ENCODE peak calls at places on chromosomes 16 and 17, in seven cellular contexts. One of them, this sample, is unnamed.

GRCh38 chr17:49992191-49992932 is 2.7 kb downstream of the DLX3 start:
- DNase-seq in AG10803: no peak
- DNase-seq in GM10248: no peak
- DNase-seq in heart right ventricle: no peak
- DNase-seq in left lung: no peak
- DNase-seq in MCF 10A: no peak
- DNase-seq in colonic mucosa: no peak
- DNase-seq in this sample: no peak

GRCh38 chr16:12271006-12271405 is 294.5 kb downstream of the SNX29 start:
- DNase-seq in AG10803: peak
- DNase-seq in GM10248: no peak
- DNase-seq in heart right ventricle: no peak
- DNase-seq in left lung: no peak
- DNase-seq in MCF 10A: peak
- DNase-seq in colonic mucosa: no peak
- DNase-seq in this sample: peak

GRCh38 chr16:78628526-78628925 is 529.1 kb downstream of the WWOX start:
- DNase-seq in AG10803: no peak
- DNase-seq in GM10248: no peak
- DNase-seq in heart right ventricle: no peak
- DNase-seq in left lung: no peak
- DNase-seq in MCF 10A: no peak
- DNase-seq in colonic mucosa: no peak
- DNase-seq in this sample: no peak

GRCh38 chr17:35460354-35460851 is 11.8 kb upstream of the SLFN13 start:
- DNase-seq in AG10803: no peak
- DNase-seq in GM10248: peak
- DNase-seq in heart right ventricle: peak
- DNase-seq in left lung: peak
- DNase-seq in MCF 10A: no peak
- DNase-seq in colonic mucosa: peak
- DNase-seq in this sample: peak

GRCh38 chr17:73271078-73271477 is 9.4 kb upstream of the CPSF4L start:
- DNase-seq in AG10803: no peak
- DNase-seq in GM10248: peak
- DNase-seq in heart right ventricle: no peak
- DNase-seq in left lung: no peak
- DNase-seq in MCF 10A: peak
- DNase-seq in colonic mucosa: no peak
- DNase-seq in this sample: no peak

GRCh38 chr16:51886456-51886855 is 660.5 kb downstream of the TOX3 start:
- DNase-seq in AG10803: no peak
- DNase-seq in GM10248: no peak
- DNase-seq in heart right ventricle: no peak
- DNase-seq in left lung: no peak
- DNase-seq in MCF 10A: no peak
- DNase-seq in colonic mucosa: no peak
- DNase-seq in this sample: no peak

GRCh38 chr17:83194761-83195329 is 115.4 kb downstream of the METRNL start:
- DNase-seq in AG10803: peak
- DNase-seq in GM10248: no peak
- DNase-seq in heart right ventricle: peak
- DNase-seq in left lung: peak
- DNase-seq in MCF 10A: peak
- DNase-seq in colonic mucosa: no peak
- DNase-seq in this sample: no peak

GRCh38 chr16:85061566-85061965 is 34.0 kb downstream of the KIAA0513 start:
- DNase-seq in AG10803: no peak
- DNase-seq in GM10248: no peak
- DNase-seq in heart right ventricle: no peak
- DNase-seq in left lung: peak
- DNase-seq in MCF 10A: no peak
- DNase-seq in colonic mucosa: no peak
- DNase-seq in this sample: no peak

GRCh38 chr17:82356845-82357355 is 2.1 kb upstream of the TEX19 start:
- DNase-seq in AG10803: no peak
- DNase-seq in GM10248: no peak
- DNase-seq in heart right ventricle: no peak
- DNase-seq in left lung: no peak
- DNase-seq in MCF 10A: no peak
- DNase-seq in colonic mucosa: no peak
- DNase-seq in this sample: no peak

GRCh38 chr17:61251939-61252865 is 147.4 kb upstream of the TBX2 start:
- DNase-seq in AG10803: peak
- DNase-seq in GM10248: no peak
- DNase-seq in heart right ventricle: peak
- DNase-seq in left lung: peak
- DNase-seq in MCF 10A: peak
- DNase-seq in colonic mucosa: peak
- DNase-seq in this sample: no peak

GRCh38 chr17:72182256-72182890 is 61.6 kb downstream of the SOX9 start:
- DNase-seq in AG10803: no peak
- DNase-seq in GM10248: no peak
- DNase-seq in heart right ventricle: no peak
- DNase-seq in left lung: no peak
- DNase-seq in MCF 10A: no peak
- DNase-seq in colonic mucosa: peak
- DNase-seq in this sample: peak

GRCh38 chr16:64356267-64356666 is 765.6 kb downstream of the CDH11 start:
- DNase-seq in AG10803: peak
- DNase-seq in GM10248: no peak
- DNase-seq in heart right ventricle: no peak
- DNase-seq in left lung: no peak
- DNase-seq in MCF 10A: peak
- DNase-seq in colonic mucosa: no peak
- DNase-seq in this sample: peak

GRCh38 chr16:3456374-3456773 is 12.9 kb downstream of the NAA60 start:
- DNase-seq in AG10803: peak
- DNase-seq in GM10248: no peak
- DNase-seq in heart right ventricle: no peak
- DNase-seq in left lung: no peak
- DNase-seq in MCF 10A: peak
- DNase-seq in colonic mucosa: no peak
- DNase-seq in this sample: no peak

GRCh38 chr17:44334315-44335181 is 9.9 kb upstream of the SLC25A39 start:
- DNase-seq in AG10803: no peak
- DNase-seq in GM10248: no peak
- DNase-seq in heart right ventricle: no peak
- DNase-seq in left lung: no peak
- DNase-seq in MCF 10A: no peak
- DNase-seq in colonic mucosa: no peak
- DNase-seq in this sample: no peak

GRCh38 chr16:35908942-35909341 is 2449.5 kb downstream of the TP53TG3F start:
- DNase-seq in AG10803: no peak
- DNase-seq in GM10248: no peak
- DNase-seq in heart right ventricle: no peak
- DNase-seq in left lung: no peak
- DNase-seq in MCF 10A: no peak
- DNase-seq in colonic mucosa: no peak
- DNase-seq in this sample: no peak

GRCh38 chr16:89619880-89620279 is 6.4 kb downstream of the DPEP1 start:
- DNase-seq in AG10803: peak
- DNase-seq in GM10248: no peak
- DNase-seq in heart right ventricle: no peak
- DNase-seq in left lung: no peak
- DNase-seq in MCF 10A: no peak
- DNase-seq in colonic mucosa: no peak
- DNase-seq in this sample: no peak

GRCh38 chr17:67260051-67260987 is 15.3 kb upstream of the HELZ start:
- DNase-seq in AG10803: peak
- DNase-seq in GM10248: no peak
- DNase-seq in heart right ventricle: no peak
- DNase-seq in left lung: peak
- DNase-seq in MCF 10A: peak
- DNase-seq in colonic mucosa: peak
- DNase-seq in this sample: peak

GRCh38 chr17:18961634-18962493 is 9.9 kb downstream of the SLC5A10 start:
- DNase-seq in AG10803: peak
- DNase-seq in GM10248: peak
- DNase-seq in heart right ventricle: no peak
- DNase-seq in left lung: no peak
- DNase-seq in MCF 10A: no peak
- DNase-seq in colonic mucosa: no peak
- DNase-seq in this sample: no peak

GRCh38 chr16:4892356-4893102 is 44.4 kb downstream of the PPL start:
- DNase-seq in AG10803: peak
- DNase-seq in GM10248: no peak
- DNase-seq in heart right ventricle: peak
- DNase-seq in left lung: no peak
- DNase-seq in MCF 10A: no peak
- DNase-seq in colonic mucosa: no peak
- DNase-seq in this sample: no peak

GRCh38 chr16:21264226-21265036 is 13.7 kb downstream of the CRYM start:
- DNase-seq in AG10803: peak
- DNase-seq in GM10248: peak
- DNase-seq in heart right ventricle: peak
- DNase-seq in left lung: no peak
- DNase-seq in MCF 10A: no peak
- DNase-seq in colonic mucosa: peak
- DNase-seq in this sample: no peak

GRCh38 chr17:15048381-15048780 is 216.7 kb downstream of the PMP22 start:
- DNase-seq in AG10803: no peak
- DNase-seq in GM10248: no peak
- DNase-seq in heart right ventricle: no peak
- DNase-seq in left lung: no peak
- DNase-seq in MCF 10A: peak
- DNase-seq in colonic mucosa: no peak
- DNase-seq in this sample: no peak
- TF ChIP-seq CTCF in AG10803: peak
- TF ChIP-seq CTCF in GM10248: no peak
- TF ChIP-seq CTCF in heart right ventricle: no peak
- TF ChIP-seq CTCF in left lung: no peak
- TF ChIP-seq CTCF in MCF 10A: no peak
- TF ChIP-seq CTCF in colonic mucosa: no peak
- TF ChIP-seq CTCF in this sample: peak

GRCh38 chr17:4551141-4551540 is 4.0 kb downstream of the MYBBP1A start:
- DNase-seq in AG10803: no peak
- DNase-seq in GM10248: no peak
- DNase-seq in heart right ventricle: no peak
- DNase-seq in left lung: no peak
- DNase-seq in MCF 10A: no peak
- DNase-seq in colonic mucosa: no peak
- DNase-seq in this sample: peak
- TF ChIP-seq CTCF in AG10803: no peak
- TF ChIP-seq CTCF in GM10248: no peak
- TF ChIP-seq CTCF in heart right ventricle: no peak
- TF ChIP-seq CTCF in left lung: no peak
- TF ChIP-seq CTCF in MCF 10A: no peak
- TF ChIP-seq CTCF in colonic mucosa: no peak
- TF ChIP-seq CTCF in this sample: peak

GRCh38 chr17:42312035-42312284 is 23.7 kb downstream of the STAT5A start:
- DNase-seq in AG10803: no peak
- DNase-seq in GM10248: no peak
- DNase-seq in heart right ventricle: no peak
- DNase-seq in left lung: no peak
- DNase-seq in MCF 10A: no peak
- DNase-seq in colonic mucosa: no peak
- DNase-seq in this sample: no peak

GRCh38 chr17:42312285-42313130 is 24.2 kb downstream of the STAT5A start:
- DNase-seq in AG10803: peak
- DNase-seq in GM10248: peak
- DNase-seq in heart right ventricle: peak
- DNase-seq in left lung: peak
- DNase-seq in MCF 10A: peak
- DNase-seq in colonic mucosa: peak
- DNase-seq in this sample: no peak

GRCh38 chr17:42309142-42309541 is 20.8 kb downstream of the STAT5A start:
- DNase-seq in AG10803: no peak
- DNase-seq in GM10248: no peak
- DNase-seq in heart right ventricle: no peak
- DNase-seq in left lung: no peak
- DNase-seq in MCF 10A: no peak
- DNase-seq in colonic mucosa: no peak
- DNase-seq in this sample: no peak

GRCh38 chr17:42311240-42312034 is 23.1 kb downstream of the STAT5A start:
- DNase-seq in AG10803: peak
- DNase-seq in GM10248: no peak
- DNase-seq in heart right ventricle: peak
- DNase-seq in left lung: peak
- DNase-seq in MCF 10A: no peak
- DNase-seq in colonic mucosa: peak
- DNase-seq in this sample: no peak

DNA sequence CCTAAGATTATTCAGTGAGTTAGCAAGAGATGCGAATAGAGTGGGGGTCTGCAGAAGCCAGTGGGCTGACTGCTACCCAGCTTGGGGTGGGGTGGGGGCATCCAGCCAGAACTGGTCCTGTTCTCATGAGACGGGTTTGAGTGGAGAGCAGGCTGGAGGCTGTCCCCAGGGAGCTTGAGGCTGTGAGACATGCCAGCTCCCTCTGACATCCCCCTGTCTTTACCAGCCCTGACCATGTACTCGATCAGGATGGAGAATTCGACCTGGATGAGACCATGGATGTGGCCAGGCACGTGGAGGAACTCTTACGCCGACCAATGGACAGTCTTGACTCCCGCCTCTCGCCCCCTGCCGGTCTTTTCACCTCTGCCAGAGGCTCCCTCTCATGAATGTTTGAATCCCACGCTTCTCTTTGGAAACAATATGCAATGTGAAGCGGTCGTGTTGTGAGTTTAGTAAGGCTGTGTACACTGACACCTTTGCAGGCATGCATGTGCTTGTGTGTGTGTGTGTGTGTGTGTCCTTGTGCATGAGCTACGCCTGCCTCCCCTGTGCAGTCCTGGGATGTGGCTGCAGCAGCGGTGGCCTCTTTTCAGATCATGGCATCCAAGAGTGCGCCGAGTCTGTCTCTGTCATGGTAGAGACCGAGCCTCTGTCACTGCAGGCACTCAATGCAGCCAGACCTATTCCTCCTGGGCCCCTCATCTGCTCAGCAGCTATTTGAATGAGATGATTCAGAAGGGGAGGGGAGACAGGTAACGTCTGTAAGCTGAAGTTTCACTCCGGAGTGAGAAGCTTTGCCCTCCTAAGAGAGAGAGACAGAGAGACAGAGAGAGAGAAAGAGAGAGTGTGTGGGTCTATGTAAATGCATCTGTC is 22.2 kb downstream of the STAT5A start:
- DNase-seq in AG10803: no peak
- DNase-seq in GM10248: no peak
- DNase-seq in heart right ventricle: no peak
- DNase-seq in left lung: no peak
- DNase-seq in MCF 10A: no peak
- DNase-seq in colonic mucosa: no peak
- DNase-seq in this sample: no peak
- TF ChIP-seq CTCF in AG10803: no peak
- TF ChIP-seq CTCF in GM10248: no peak
- TF ChIP-seq CTCF in heart right ventricle: no peak
- TF ChIP-seq CTCF in left lung: no peak
- TF ChIP-seq CTCF in MCF 10A: no peak
- TF ChIP-seq CTCF in colonic mucosa: no peak
- TF ChIP-seq CTCF in this sample: no peak

DNA sequence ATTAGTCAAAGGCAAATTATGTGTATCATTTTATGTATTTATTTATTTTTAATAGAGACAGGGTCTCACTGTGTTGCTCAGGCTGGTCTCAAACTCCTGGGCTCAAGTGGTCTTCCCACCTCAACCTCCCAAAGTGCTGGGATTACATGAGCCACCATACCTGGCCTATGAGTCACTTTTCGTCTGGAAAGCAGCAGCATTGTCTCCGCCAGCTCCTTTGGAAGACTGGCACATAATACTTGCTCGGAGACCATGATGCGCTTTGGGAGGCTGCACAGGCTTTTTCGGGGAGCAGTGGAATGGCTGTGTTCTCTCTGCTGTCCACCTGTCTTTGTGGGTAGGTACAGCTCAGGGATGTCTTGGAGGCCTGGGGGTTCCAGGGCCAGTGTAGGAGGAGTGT is 102.2 kb downstream of the AATF start:
- DNase-seq in AG10803: no peak
- DNase-seq in GM10248: no peak
- DNase-seq in heart right ventricle: no peak
- DNase-seq in left lung: no peak
- DNase-seq in MCF 10A: peak
- DNase-seq in colonic mucosa: no peak
- DNase-seq in this sample: peak
- TF ChIP-seq CTCF in AG10803: no peak
- TF ChIP-seq CTCF in GM10248: no peak
- TF ChIP-seq CTCF in heart right ventricle: no peak
- TF ChIP-seq CTCF in left lung: no peak
- TF ChIP-seq CTCF in MCF 10A: no peak
- TF ChIP-seq CTCF in colonic mucosa: no peak
- TF ChIP-seq CTCF in this sample: no peak